ENCODE peak calls at places on chromosome 16, in eight cellular contexts. Z is BE2C, Y is iPS DF 6.9, U is SK-N-SH, P is prostate gland, V is pancreas, I is ovary, W is MM.1S. E is an unnamed sample.

GRCh38 chr16:52068447-52069074 is 478.4 kb downstream of the TOX3 start:
- DNase-seq in Z (peak; percentile 20), Y (peak; percentile 20), U (peak; percentile 1), P (peak; percentile 36), V (no peak), I (no peak), W (peak; percentile 10), E (no peak)

GRCh38 chr16:84360170-84360569 is 8.2 kb upstream of the ATP2C2 start:
- DNase-seq in Z (no peak), Y (no peak), U (no peak), P (no peak), V (no peak), I (no peak), W (no peak), E (no peak)

GRCh38 chr16:84933774-84934571 is 77.4 kb downstream of the ZDHHC7 start:
- DNase-seq in Z (no peak), Y (no peak), U (peak; percentile 48), P (no peak), V (peak; percentile 95), I (peak; percentile 86), W (no peak), E (no peak)

GRCh38 chr16:74844041-74844826 is 69.6 kb upstream of the FA2H start:
- DNase-seq in Z (no peak), Y (no peak), U (no peak), P (no peak), V (no peak), I (no peak), W (no peak), E (no peak)

GRCh38 chr16:69165584-69165983 is 21.4 kb upstream of the SNTB2 start:
- DNase-seq in Z (no peak), Y (no peak), U (no peak), P (no peak), V (no peak), I (no peak), W (no peak), E (no peak)

GRCh38 chr16:19085679-19086200 is 18.3 kb downstream of the COQ7 start:
- DNase-seq in Z (peak; percentile 43), Y (no peak), U (peak; percentile 22), P (no peak), V (no peak), I (no peak), W (no peak), E (no peak)

GRCh38 chr16:31138621-31139578 is 3.4 kb upstream of the PRSS8 start:
- DNase-seq in Z (peak; percentile 76), Y (no peak), U (peak; percentile 47), P (peak; percentile 64), V (peak; percentile 92), I (peak; percentile 20), W (no peak), E (no peak)

GRCh38 chr16:88651276-88651988 is 579 bp upstream of the CYBA start:
- DNase-seq in Z (peak; percentile 70), Y (no peak), U (peak; percentile 65), P (no peak), V (no peak), I (no peak), W (peak; percentile 64), E (peak; percentile 56)

GRCh38 chr16:54936979-54937672 is 6.5 kb downstream of the IRX5 start:
- DNase-seq in Z (no peak), Y (no peak), U (no peak), P (peak; percentile 84), V (no peak), I (no peak), W (no peak), E (no peak)

GRCh38 chr16:31403590-31404352 is 10.6 kb downstream of the ITGAD start:
- DNase-seq in Z (no peak), Y (no peak), U (no peak), P (no peak), V (no peak), I (no peak), W (no peak), E (no peak)

GRCh38 chr16:50778284-50779163 is 36.6 kb downstream of the CYLD start:
- DNase-seq in Z (no peak), Y (no peak), U (no peak), P (no peak), V (no peak), I (no peak), W (no peak), E (no peak)

GRCh38 chr16:24700549-24701392 is 28.7 kb upstream of the TNRC6A start:
- DNase-seq in Z (no peak), Y (no peak), U (peak; percentile 28), P (peak; percentile 77), V (peak; percentile 38), I (peak; percentile 80), W (no peak), E (no peak)

GRCh38 chr16:66903544-66904427 is 14.9 kb downstream of the CDH16 start:
- DNase-seq in Z (peak; percentile 28), Y (no peak), U (peak; percentile 14), P (no peak), V (no peak), I (peak; percentile 37), W (no peak), E (no peak)

GRCh38 chr16:17469742-17470001 is 1.1 kb downstream of the XYLT1 start:
- DNase-seq in Z (no peak), Y (no peak), U (no peak), P (no peak), V (no peak), I (no peak), W (peak; percentile 27), E (no peak)

GRCh38 chr16:86133847-86134375 is 234.9 kb downstream of the IRF8 start:
- DNase-seq in Z (no peak), Y (no peak), U (no peak), P (no peak), V (no peak), I (no peak), W (no peak), E (no peak)

GRCh38 chr16:86355538-86355937 is 154.8 kb upstream of the FOXF1 start:
- DNase-seq in Z (no peak), Y (no peak), U (no peak), P (no peak), V (no peak), I (no peak), W (no peak), E (no peak)

GRCh38 chr16:71439531-71439930 is 2.3 kb downstream of the TLE7 start:
- DNase-seq in Z (no peak), Y (no peak), U (no peak), P (no peak), V (no peak), I (no peak), W (no peak), E (no peak)

GRCh38 chr16:71443714-71444113 is 1.9 kb upstream of the TLE7 start:
- DNase-seq in Z (no peak), Y (no peak), U (no peak), P (no peak), V (no peak), I (no peak), W (no peak), E (no peak)

GRCh38 chr16:71440669-71441347 is 1.0 kb downstream of the TLE7 start:
- DNase-seq in Z (no peak), Y (no peak), U (peak; percentile 57), P (no peak), V (no peak), I (no peak), W (no peak), E (no peak)

GRCh38 chr16:71441348-71441781 is 489 bp downstream of the TLE7 start:
- DNase-seq in Z (peak; percentile 32), Y (no peak), U (peak; percentile 54), P (no peak), V (peak; percentile 31), I (no peak), W (no peak), E (no peak)

DNA sequence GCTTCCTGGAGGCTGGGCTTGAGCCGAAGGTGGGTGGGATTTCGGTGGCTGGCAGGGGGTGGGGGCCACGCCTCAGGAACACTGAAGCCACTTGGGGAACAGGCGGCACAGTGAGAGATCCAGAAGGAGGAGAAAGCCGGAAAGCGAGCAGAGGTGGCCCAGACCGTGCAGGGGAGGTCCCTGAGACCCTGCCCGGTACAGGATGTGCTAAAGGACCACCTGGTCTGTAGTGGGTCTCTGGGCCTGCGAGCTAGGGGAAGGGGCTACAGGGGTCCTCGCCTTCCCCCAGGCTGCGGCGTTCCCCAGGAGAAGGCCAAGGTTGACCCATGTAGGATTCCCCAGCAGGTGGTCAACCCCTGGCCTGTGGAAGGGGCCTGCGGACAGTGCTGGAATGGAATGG is at the start of gene TLE7:
- DNase-seq in Z (no peak), Y (no peak), U (no peak), P (no peak), V (no peak), I (no peak), W (no peak), E (no peak)
- H3K9me3 ChIP-seq in Z (no peaks in the 10 kb centered on the region), Y (no peaks in the 10 kb centered on the region), U (peaks cover 7% of the 10 kb centered on the region), P (no peaks in the 10 kb centered on the region), V (no peaks in the 10 kb centered on the region), I (peaks cover 15% of the 10 kb centered on the region), W (no peaks in the 10 kb centered on the region), E (peaks cover 7% of the 10 kb centered on the region)

DNA sequence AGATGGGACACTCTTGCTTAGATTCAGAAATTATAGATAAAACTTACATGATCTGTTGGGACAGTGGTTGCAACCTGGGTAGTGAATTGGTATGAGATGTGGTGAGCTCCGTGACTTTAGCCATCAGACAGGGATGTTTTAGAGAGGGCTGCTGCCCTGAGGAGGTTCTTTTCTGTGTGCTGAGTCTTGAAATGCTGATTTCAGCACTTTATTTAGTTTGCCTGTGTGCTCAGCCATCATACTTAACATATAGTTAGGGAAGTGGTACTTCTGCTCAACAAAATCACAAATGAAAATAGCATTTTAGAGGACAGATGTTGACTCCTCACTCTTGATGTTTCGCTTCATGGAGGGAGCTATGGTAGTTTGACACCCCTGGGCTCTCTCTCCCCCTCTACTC is 95.9 kb upstream of the CDH13 start:
- DNase-seq in Z (no peak), Y (no peak), U (no peak), P (no peak), V (no peak), I (no peak), W (no peak), E (no peak)
- H3K9me3 ChIP-seq in Z (no peaks in the 10 kb centered on the region), Y (no peaks in the 10 kb centered on the region), U (no peaks in the 10 kb centered on the region), P (no peaks in the 10 kb centered on the region), V (no peaks in the 10 kb centered on the region), I (no peaks in the 10 kb centered on the region), W (no peaks in the 10 kb centered on the region), E (no peaks in the 10 kb centered on the region)

DNA sequence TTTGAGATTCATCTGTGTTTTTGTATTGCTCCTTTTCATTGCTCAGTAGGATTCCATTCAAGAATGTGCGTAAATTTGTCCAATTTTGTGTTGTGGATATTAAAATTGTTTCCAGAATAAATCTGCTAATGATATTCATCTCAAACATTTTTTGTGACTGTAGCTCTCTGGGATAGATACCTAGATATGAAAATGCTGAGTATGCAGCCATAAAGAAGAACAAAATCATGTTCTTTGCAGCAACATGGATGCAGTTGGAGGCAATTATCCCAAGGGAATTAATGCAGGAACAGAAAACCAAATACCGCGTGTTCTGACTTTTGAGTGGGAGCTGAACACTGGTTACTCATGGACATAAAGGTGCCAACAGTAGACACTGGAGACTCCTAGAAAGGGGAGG is 40.2 kb upstream of the ATF7IP2 start:
- DNase-seq in Z (no peak), Y (no peak), U (no peak), P (no peak), V (no peak), I (no peak), W (no peak), E (no peak)
- H3K9me3 ChIP-seq in Z (no peaks in the 10 kb centered on the region), Y (peaks cover 2% of the 10 kb centered on the region), U (no peaks in the 10 kb centered on the region), P (no peaks in the 10 kb centered on the region), V (no peaks in the 10 kb centered on the region), I (peaks cover 5% of the 10 kb centered on the region), W (no peaks in the 10 kb centered on the region), E (peaks cover 6% of the 10 kb centered on the region)

DNA sequence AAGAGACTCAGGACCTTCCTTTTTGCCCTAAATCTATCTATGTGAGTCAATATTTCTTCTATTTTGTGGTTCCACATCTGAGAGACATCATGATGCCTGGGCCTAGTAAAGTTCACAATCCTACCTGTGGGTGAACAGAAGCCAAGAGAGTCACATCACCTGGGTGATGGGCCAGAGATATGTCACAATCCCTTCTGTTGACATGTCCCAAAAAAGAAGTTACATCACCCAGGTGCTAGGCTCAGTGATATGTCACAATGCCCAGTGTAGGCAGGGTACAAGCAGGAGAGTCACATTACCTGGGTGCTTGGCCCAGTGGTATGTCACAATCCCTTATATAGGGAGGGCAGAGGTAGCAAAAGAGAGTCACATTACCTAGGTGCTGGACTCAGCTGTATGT is 2101.9 kb downstream of the TP53TG3F start:
- DNase-seq in Z (no peak), Y (no peak), U (no peak), P (no peak), V (no peak), I (no peak), W (no peak), E (no peak)
- H3K9me3 ChIP-seq in Z (peaks cover 6% of the 10 kb centered on the region), Y (peaks cover 24% of the 10 kb centered on the region), U (no peaks in the 10 kb centered on the region), P (no peaks in the 10 kb centered on the region), V (no peaks in the 10 kb centered on the region), I (no peaks in the 10 kb centered on the region), W (no peaks in the 10 kb centered on the region), E (peaks cover 4% of the 10 kb centered on the region)